ENCODE peak calls at places on chromosome 4, in eight cellular contexts. M is ovary, Y is sigmoid colon, T is small intestine, B is breast epithelium, D is fibroblast of lung, X is IMR-90, O is psoas muscle. A is an unnamed sample.

GRCh38 chr4:87912164-87913004 is 63.1 kb upstream of the SPP1 start:
- DNase-seq in M (no peak), Y (no peak), T (no peak), B (no peak), D (no peak), X (no peak), O (no peak), A (no peak)

GRCh38 chr4:153987291-153987690 is 198.4 kb upstream of the SFRP2 start:
- DNase-seq in M (no peak), Y (no peak), T (no peak), B (no peak), D (peak; percentile 28), X (no peak), O (no peak), A (no peak)

GRCh38 chr4:111984169-111984873 is 160.9 kb upstream of the FAM241A start:
- DNase-seq in M (no peak), Y (no peak), T (no peak), B (no peak), D (no peak), X (no peak), O (no peak), A (no peak)

GRCh38 chr4:14399919-14400706 is 602.2 kb upstream of the CPEB2 start:
- DNase-seq in M (no peak), Y (no peak), T (no peak), B (no peak), D (no peak), X (no peak), O (no peak), A (no peak)

GRCh38 chr4:105988671-105989070 is 93.4 kb downstream of the NPNT start:
- DNase-seq in M (no peak), Y (no peak), T (no peak), B (no peak), D (no peak), X (no peak), O (no peak), A (no peak)

GRCh38 chr4:124631760-124632159 is 80.8 kb downstream of the ANKRD50 start:
- DNase-seq in M (no peak), Y (no peak), T (peak; percentile 41), B (peak; percentile 58), D (peak; percentile 91), X (peak; percentile 98), O (peak; percentile 15), A (no peak)

GRCh38 chr4:82553020-82553419 is 8.8 kb downstream of the TMEM150C start:
- DNase-seq in M (no peak), Y (no peak), T (no peak), B (no peak), D (no peak), X (no peak), O (no peak), A (no peak)

GRCh38 chr4:82748176-82748575 is 50.4 kb downstream of the SCD5 start:
- DNase-seq in M (no peak), Y (no peak), T (no peak), B (no peak), D (no peak), X (peak; percentile 65), O (no peak), A (no peak)

GRCh38 chr4:83093060-83093640 is 21.4 kb downstream of the PLAC8 start:
- DNase-seq in M (no peak), Y (no peak), T (no peak), B (no peak), D (no peak), X (no peak), O (no peak), A (no peak)

GRCh38 chr4:1717129-1718094 is 3.7 kb downstream of the TMEM129 start:
- DNase-seq in M (peak; percentile 40), Y (no peak), T (no peak), B (no peak), D (no peak), X (no peak), O (no peak), A (no peak)

GRCh38 chr4:1718095-1718850 is 2.9 kb downstream of the TMEM129 start:
- DNase-seq in M (peak; percentile 39), Y (no peak), T (no peak), B (no peak), D (no peak), X (no peak), O (no peak), A (no peak)

GRCh38 chr4:1715002-1715761 is 3.1 kb upstream of the SLBP start:
- DNase-seq in M (peak; percentile 35), Y (no peak), T (no peak), B (no peak), D (no peak), X (no peak), O (no peak), A (no peak)

GRCh38 chr4:1714303-1715001 is 2.3 kb upstream of the SLBP start:
- DNase-seq in M (peak; percentile 32), Y (no peak), T (no peak), B (no peak), D (no peak), X (no peak), O (no peak), A (no peak)

GRCh38 chr4:1716065-1716945 is 4.2 kb upstream of the SLBP start:
- DNase-seq in M (peak; percentile 30), Y (no peak), T (no peak), B (no peak), D (no peak), X (no peak), O (no peak), A (no peak)
- H3K4me1 ChIP-seq in M (peaks cover 12% of the 10 kb centered on the region), Y (no peaks in the 10 kb centered on the region), T (no peaks in the 10 kb centered on the region), B (peaks cover 8% of the 10 kb centered on the region), D (peaks cover 10% of the 10 kb centered on the region), X (peaks cover 9% of the 10 kb centered on the region), O (peaks cover 41% of the 10 kb centered on the region), A (no peaks in the 10 kb centered on the region)

DNA sequence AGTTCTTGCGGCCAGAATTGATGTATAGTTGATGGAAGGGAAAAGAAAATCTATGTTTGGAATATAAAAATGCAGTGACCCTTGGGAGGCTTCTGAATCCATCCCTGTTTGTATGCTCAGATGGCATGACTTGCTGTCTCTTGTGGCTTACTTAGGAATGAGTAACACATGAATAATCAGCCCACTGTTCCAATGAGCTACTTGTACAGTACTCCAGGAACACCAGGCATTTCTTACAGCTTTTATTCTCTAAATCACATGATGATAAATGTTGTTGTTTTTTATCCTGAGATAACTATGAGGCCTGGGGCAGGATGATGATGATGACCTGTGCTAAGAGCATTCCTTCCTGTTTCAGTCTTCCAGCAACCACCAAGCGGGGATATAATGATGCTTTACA is 18.9 kb downstream of the TMPRSS11E start:
- DNase-seq in M (no peak), Y (no peak), T (no peak), B (no peak), D (peak; percentile 44), X (peak; percentile 68), O (no peak), A (no peak)
- H3K27ac ChIP-seq in M (no peak overlapping the region), Y (no peak overlapping the region), T (no peak overlapping the region), B (no peak overlapping the region), D (no peak overlapping the region), X (no peak overlapping the region), O (no peak overlapping the region), A (no peak overlapping the region)

GRCh38 chr4:183609151-183609550 is 49.8 kb downstream of the RWDD4 start:
- DNase-seq in M (no peak), Y (no peak), T (no peak), B (no peak), D (no peak), X (no peak), O (no peak), A (no peak)

GRCh38 chr4:183607894-183608293 is 51.1 kb downstream of the RWDD4 start:
- DNase-seq in M (no peak), Y (no peak), T (no peak), B (no peak), D (no peak), X (no peak), O (no peak), A (no peak)

GRCh38 chr4:183610613-183611012 is 48.4 kb downstream of the RWDD4 start:
- DNase-seq in M (no peak), Y (no peak), T (no peak), B (no peak), D (peak; percentile 43), X (peak; percentile 25), O (no peak), A (no peak)

GRCh38 chr4:183611210-183611830 is 47.7 kb downstream of the RWDD4 start:
- DNase-seq in M (no peak), Y (no peak), T (no peak), B (no peak), D (no peak), X (no peak), O (no peak), A (no peak)

GRCh38 chr4:183610033-183610432 is 49.0 kb downstream of the RWDD4 start:
- DNase-seq in M (no peak), Y (no peak), T (no peak), B (no peak), D (peak; percentile 52), X (peak; percentile 35), O (no peak), A (no peak)
- H3K4me3 ChIP-seq in M (no peak overlapping the region), Y (no peak overlapping the region), T (no peak overlapping the region), B (no peak overlapping the region), D (no peak overlapping the region), X (no peak overlapping the region), O (no peak overlapping the region), A (no peak overlapping the region)

GRCh38 chr4:38670061-38670894 is 6.3 kb downstream of the KLF3 start:
- DNase-seq in M (no peak), Y (no peak), T (peak; percentile 50), B (no peak), D (no peak), X (no peak), O (no peak), A (no peak)
- H3K4me1 ChIP-seq in M (peaks cover 40% of the 10 kb centered on the region), Y (no peaks in the 10 kb centered on the region), T (peaks cover 2% of the 10 kb centered on the region), B (peaks cover 11% of the 10 kb centered on the region), D (peaks cover 36% of the 10 kb centered on the region), X (peaks cover 39% of the 10 kb centered on the region), O (peaks cover 94% of the 10 kb centered on the region), A (peaks cover 4% of the 10 kb centered on the region)

GRCh38 chr4:30396772-30397475 is 323.2 kb upstream of the PCDH7 start:
- DNase-seq in M (no peak), Y (no peak), T (no peak), B (no peak), D (no peak), X (peak; percentile 6), O (no peak), A (no peak)
- H3K27ac ChIP-seq in M (no peak overlapping the region), Y (no peak overlapping the region), T (no peak overlapping the region), B (no peak overlapping the region), D (no peak overlapping the region), X (no peak overlapping the region), O (no peak overlapping the region), A (no peak overlapping the region)

GRCh38 chr4:53094040-53094439 is 231.9 kb downstream of the RASL11B start:
- DNase-seq in M (no peak), Y (no peak), T (no peak), B (no peak), D (no peak), X (no peak), O (no peak), A (no peak)
- H3K4me3 ChIP-seq in M (no peak overlapping the region), Y (no peak overlapping the region), T (no peak overlapping the region), B (no peak overlapping the region), D (no peak overlapping the region), X (no peak overlapping the region), O (no peak overlapping the region), A (no peak overlapping the region)